ENCODE peak calls at places on chromosomes 3 and 15, in four cellular contexts. J is H1, I is HepG2, L is HEK293T. B is an unnamed sample.

GRCh38 chr3:159948423-159949140 is 40.1 kb upstream of the IL12A start:
- DNase-seq in J (no peak), L (no peak), I (no peak), B (no peak)

GRCh38 chr3:23256741-23257435 is 53.8 kb downstream of the UBE2E2 start:
- DNase-seq in J (no peak), I (no peak), L (no peak), B (no peak)

GRCh38 chr15:88860212-88860611 is 35.1 kb downstream of the HAPLN3 start:
- DNase-seq in J (no peak), L (no peak), I (no peak), B (no peak)

GRCh38 chr3:15300318-15301078 is 31.9 kb downstream of the SH3BP5 start:
- DNase-seq in J (no peak), L (no peak), I (no peak), B (no peak)

GRCh38 chr15:27097506-27097905 is 126.5 kb downstream of the GABRG3 start:
- DNase-seq in I (no peak), L (no peak), J (no peak), B (no peak)

GRCh38 chr3:165883866-165884478 is 46.7 kb upstream of the BCHE start:
- DNase-seq in I (no peak), L (peak; percentile 7), J (no peak), B (no peak)

GRCh38 chr3:58536501-58537411 is at the start of gene ACOX2:
- DNase-seq in J (no peak), L (no peak), I (no peak), B (no peak)

GRCh38 chr3:126923423-126923822 is 59.5 kb upstream of the PLXNA1 start:
- DNase-seq in I (no peak), L (no peak), J (no peak), B (no peak)

GRCh38 chr15:48507416-48508065 is 138.0 kb downstream of the FBN1 start:
- DNase-seq in L (peak; percentile 38), I (peak; percentile 43), J (no peak), B (peak; percentile 47)

GRCh38 chr15:60520041-60520824 is 41.3 kb upstream of the ICE2 start:
- DNase-seq in I (no peak), L (no peak), J (no peak), B (no peak)

GRCh38 chr15:57079907-57080750 is 161.7 kb downstream of the TCF12 start:
- DNase-seq in L (no peak), J (no peak), I (no peak), B (peak; percentile 9)

GRCh38 chr15:63405159-63405558 is 23.5 kb upstream of the CA12 start:
- DNase-seq in J (no peak), L (no peak), I (no peak), B (no peak)

GRCh38 chr3:12972043-12972442 is 101.2 kb downstream of the IQSEC1 start:
- DNase-seq in L (no peak), I (no peak), J (no peak), B (no peak)

GRCh38 chr3:127615631-127616305 is 13.2 kb upstream of the PODXL2 start:
- DNase-seq in L (no peak), I (no peak), J (no peak), B (no peak)

GRCh38 chr3:151024339-151024738 is 51.8 kb upstream of the CLRN1 start:
- DNase-seq in I (no peak), J (no peak), L (no peak), B (no peak)
- TF ChIP-seq SUZ12 in I (no peak), J (no peak), L (no peak), B (no peak)

DNA sequence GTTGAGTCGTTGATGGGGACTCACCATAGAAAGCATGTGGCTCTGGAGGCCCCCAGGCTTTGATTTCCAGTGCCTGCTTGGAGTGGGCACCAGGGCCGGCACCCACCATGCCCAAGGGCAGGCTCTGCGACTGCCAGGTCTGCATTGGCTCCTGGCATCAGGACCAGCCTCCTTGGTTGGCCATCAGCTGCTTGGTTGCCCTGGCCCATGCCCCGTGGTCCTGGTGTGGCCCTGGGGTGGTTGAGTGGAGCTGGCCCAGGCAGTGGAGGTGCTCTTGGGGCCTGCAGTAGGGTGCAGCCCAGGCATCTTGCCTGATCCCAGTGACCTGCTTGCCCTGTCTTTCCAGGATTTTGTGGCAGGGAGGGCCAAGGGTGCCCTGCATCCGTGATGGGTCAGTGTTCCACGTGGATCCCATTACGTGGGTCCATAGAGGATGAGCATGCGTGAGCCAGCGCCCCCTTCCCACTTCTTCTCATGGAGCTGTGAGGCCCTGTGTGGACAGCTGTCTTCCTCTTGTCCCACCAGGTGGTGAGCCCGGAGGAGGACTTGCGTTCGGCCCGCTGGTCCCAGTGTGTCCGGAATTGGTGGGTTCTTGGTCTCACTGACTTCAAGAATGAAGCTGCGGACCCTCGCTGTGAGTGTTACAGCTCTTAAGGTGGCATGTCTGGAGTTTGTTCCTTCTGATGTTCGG is 187.0 kb downstream of the UBE3A start:
- DNase-seq in L (no peak), I (no peak), J (no peak), B (no peak)
- TF ChIP-seq SUZ12 in L (no peak), I (no peak), J (no peak), B (no peak)

DNA sequence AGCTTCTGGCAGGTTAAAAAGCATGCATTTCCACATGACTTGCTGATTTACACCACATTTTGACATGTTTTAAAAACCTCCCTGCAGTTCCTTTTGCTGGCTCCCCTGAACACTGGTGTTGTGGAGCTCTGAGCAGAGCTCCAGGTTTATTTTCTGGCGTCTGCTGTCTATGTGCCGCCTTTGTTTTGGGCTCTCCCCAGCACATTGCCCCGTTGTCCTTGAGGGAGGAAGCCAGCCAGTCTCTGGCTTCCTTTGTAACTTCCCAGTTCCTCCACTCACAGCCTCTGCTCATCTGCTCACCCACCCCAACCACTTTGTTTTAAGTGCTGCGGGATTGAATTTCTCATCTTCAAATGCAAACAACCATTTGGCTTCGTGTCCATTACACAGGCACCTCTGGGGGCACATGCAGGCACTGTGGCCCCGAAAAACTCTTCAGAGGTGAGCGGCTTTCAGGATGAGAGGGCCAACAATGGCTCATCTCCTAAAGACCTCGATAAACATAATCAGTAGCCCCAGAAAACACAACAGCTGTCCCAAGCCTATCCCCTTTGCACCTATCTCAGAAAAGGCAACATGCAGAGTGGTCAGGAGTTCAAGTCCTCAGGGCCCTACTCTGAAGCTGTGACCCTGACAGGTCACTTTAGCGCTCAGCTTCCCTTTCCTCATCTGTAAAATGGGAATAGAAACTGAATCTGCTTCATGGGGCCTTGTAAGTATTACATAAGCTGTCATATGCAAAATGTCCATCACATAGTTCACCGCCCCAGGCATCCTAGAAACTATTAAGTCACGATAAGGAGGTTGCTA is 1.4 kb upstream of the MEF2A start:
- DNase-seq in L (peak; percentile 29), I (peak; percentile 36), J (no peak), B (no peak)
- TF ChIP-seq SUZ12 in L (no peak), I (no peak), J (no peak), B (no peak)

GRCh38 chr15:38782156-38782555 is 217.5 kb upstream of the RASGRP1 start:
- DNase-seq in I (no peak), J (no peak), L (no peak), B (no peak)
- TF ChIP-seq SUZ12 in I (no peak), J (no peak), L (no peak), B (no peak)

DNA sequence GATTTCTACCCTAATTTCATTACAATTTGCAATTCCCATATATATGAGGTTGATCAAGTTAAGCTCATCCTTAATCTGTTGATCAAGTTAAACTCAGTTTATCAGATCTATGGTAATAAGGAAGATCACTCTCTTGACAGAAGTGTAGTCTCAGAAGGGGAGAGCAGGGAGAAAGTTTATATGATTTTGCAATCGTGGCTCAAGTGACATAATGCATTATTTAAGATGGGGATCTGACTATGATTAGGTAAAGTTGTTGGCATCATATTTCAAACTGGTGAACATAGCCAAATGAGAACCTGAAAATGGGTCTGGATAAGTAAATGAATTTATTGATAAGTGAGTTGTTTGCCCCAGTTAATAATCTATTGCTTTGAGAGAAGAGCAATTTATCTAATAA is 995.3 kb downstream of the OTOL1 start:
- DNase-seq in J (no peak), L (no peak), I (no peak), B (no peak)
- TF ChIP-seq SUZ12 in J (no peak), L (no peak), I (no peak), B (no peak)

GRCh38 chr3:22175899-22176298 is 424.9 kb upstream of the ZNF385D start:
- DNase-seq in L (no peak), I (no peak), J (no peak), B (no peak)
- TF ChIP-seq SUZ12 in L (no peak), I (no peak), J (no peak), B (no peak)

B was measured in NT2/D1.